ENCODE peak calls at places on chromosomes 1 and 21, in nine cellular contexts. One of them, this sample, is unnamed.

GRCh38 chr1:20119351-20119750 is at the start of gene PLA2G2D:
- DNase-seq in pons: no peak
- DNase-seq in activated CD4-positive, alpha-beta T cell treated with anti-CD3 and anti-CD28 coated beads, Interleukin-2, amount 10 ng/mL, durations not matched to agents 24 days and 14 days: no peak
- DNase-seq in stromal cell of bone marrow: no peak
- DNase-seq in AG08396: no peak
- DNase-seq in activated effector memory CD4-positive, alpha-beta T cell treated with Interleukin-2 at 50 U/mL for 16 hours: no peak
- DNase-seq in right lobe of liver: peak; percentile 19
- DNase-seq in H54: no peak
- DNase-seq in HCT116: no peak
- DNase-seq in this sample: no peak

GRCh38 chr1:39671793-39672550 is at the start of gene NT5C1A:
- DNase-seq in pons: no peak
- DNase-seq in activated CD4-positive, alpha-beta T cell treated with anti-CD3 and anti-CD28 coated beads, Interleukin-2, amount 10 ng/mL, durations not matched to agents 24 days and 14 days: peak; percentile 81
- DNase-seq in stromal cell of bone marrow: no peak
- DNase-seq in AG08396: peak; percentile 49
- DNase-seq in activated effector memory CD4-positive, alpha-beta T cell treated with Interleukin-2 at 50 U/mL for 16 hours: peak; percentile 24
- DNase-seq in right lobe of liver: no peak
- DNase-seq in H54: no peak
- DNase-seq in HCT116: no peak
- DNase-seq in this sample: no peak

GRCh38 chr1:48285525-48285924 is 63.0 kb downstream of the SLC5A9 start:
- DNase-seq in pons: no peak
- DNase-seq in activated CD4-positive, alpha-beta T cell treated with anti-CD3 and anti-CD28 coated beads, Interleukin-2, amount 10 ng/mL, durations not matched to agents 24 days and 14 days: no peak
- DNase-seq in stromal cell of bone marrow: no peak
- DNase-seq in AG08396: no peak
- DNase-seq in activated effector memory CD4-positive, alpha-beta T cell treated with Interleukin-2 at 50 U/mL for 16 hours: no peak
- DNase-seq in right lobe of liver: no peak
- DNase-seq in H54: no peak
- DNase-seq in HCT116: no peak
- DNase-seq in this sample: no peak

GRCh38 chr1:218494449-218494852 is 149.3 kb downstream of the TGFB2 start:
- DNase-seq in pons: no peak
- DNase-seq in activated CD4-positive, alpha-beta T cell treated with anti-CD3 and anti-CD28 coated beads, Interleukin-2, amount 10 ng/mL, durations not matched to agents 24 days and 14 days: no peak
- DNase-seq in stromal cell of bone marrow: no peak
- DNase-seq in AG08396: no peak
- DNase-seq in activated effector memory CD4-positive, alpha-beta T cell treated with Interleukin-2 at 50 U/mL for 16 hours: no peak
- DNase-seq in right lobe of liver: no peak
- DNase-seq in H54: no peak
- DNase-seq in HCT116: no peak
- DNase-seq in this sample: no peak

GRCh38 chr21:43712268-43712942 is 6.5 kb upstream of the PDXK start:
- DNase-seq in pons: no peak
- DNase-seq in activated CD4-positive, alpha-beta T cell treated with anti-CD3 and anti-CD28 coated beads, Interleukin-2, amount 10 ng/mL, durations not matched to agents 24 days and 14 days: no peak
- DNase-seq in stromal cell of bone marrow: no peak
- DNase-seq in AG08396: peak; percentile 57
- DNase-seq in activated effector memory CD4-positive, alpha-beta T cell treated with Interleukin-2 at 50 U/mL for 16 hours: no peak
- DNase-seq in right lobe of liver: no peak
- DNase-seq in H54: peak; percentile 92
- DNase-seq in HCT116: peak; percentile 72
- DNase-seq in this sample: peak; percentile 80

GRCh38 chr1:61141288-61142044 is 59.1 kb downstream of the NFIA start:
- DNase-seq in pons: no peak
- DNase-seq in activated CD4-positive, alpha-beta T cell treated with anti-CD3 and anti-CD28 coated beads, Interleukin-2, amount 10 ng/mL, durations not matched to agents 24 days and 14 days: no peak
- DNase-seq in stromal cell of bone marrow: peak; percentile 42
- DNase-seq in AG08396: no peak
- DNase-seq in activated effector memory CD4-positive, alpha-beta T cell treated with Interleukin-2 at 50 U/mL for 16 hours: no peak
- DNase-seq in right lobe of liver: no peak
- DNase-seq in H54: no peak
- DNase-seq in HCT116: no peak
- DNase-seq in this sample: no peak

GRCh38 chr21:45555557-45556301 is 13.5 kb upstream of the SLC19A1 start:
- DNase-seq in pons: no peak
- DNase-seq in activated CD4-positive, alpha-beta T cell treated with anti-CD3 and anti-CD28 coated beads, Interleukin-2, amount 10 ng/mL, durations not matched to agents 24 days and 14 days: peak; percentile 84
- DNase-seq in stromal cell of bone marrow: peak; percentile 32
- DNase-seq in AG08396: peak; percentile 94
- DNase-seq in activated effector memory CD4-positive, alpha-beta T cell treated with Interleukin-2 at 50 U/mL for 16 hours: peak; percentile 24
- DNase-seq in right lobe of liver: peak; percentile 90
- DNase-seq in H54: peak; percentile 98
- DNase-seq in HCT116: peak; percentile 88
- DNase-seq in this sample: no peak

GRCh38 chr1:23799570-23800395 is 771 bp downstream of the GALE start:
- DNase-seq in pons: no peak
- DNase-seq in activated CD4-positive, alpha-beta T cell treated with anti-CD3 and anti-CD28 coated beads, Interleukin-2, amount 10 ng/mL, durations not matched to agents 24 days and 14 days: peak; percentile 77
- DNase-seq in stromal cell of bone marrow: peak; percentile 31
- DNase-seq in AG08396: peak; percentile 65
- DNase-seq in activated effector memory CD4-positive, alpha-beta T cell treated with Interleukin-2 at 50 U/mL for 16 hours: peak; percentile 12
- DNase-seq in right lobe of liver: peak; percentile 92
- DNase-seq in H54: peak; percentile 81
- DNase-seq in HCT116: peak; percentile 77
- DNase-seq in this sample: no peak

GRCh38 chr1:209630383-209631219 is 21.6 kb downstream of the LAMB3 start:
- DNase-seq in pons: peak; percentile 49
- DNase-seq in activated CD4-positive, alpha-beta T cell treated with anti-CD3 and anti-CD28 coated beads, Interleukin-2, amount 10 ng/mL, durations not matched to agents 24 days and 14 days: no peak
- DNase-seq in stromal cell of bone marrow: no peak
- DNase-seq in AG08396: no peak
- DNase-seq in activated effector memory CD4-positive, alpha-beta T cell treated with Interleukin-2 at 50 U/mL for 16 hours: no peak
- DNase-seq in right lobe of liver: no peak
- DNase-seq in H54: no peak
- DNase-seq in HCT116: no peak
- DNase-seq in this sample: no peak

GRCh38 chr1:234708700-234709395 is 98.9 kb upstream of the IRF2BP2 start:
- DNase-seq in pons: no peak
- DNase-seq in activated CD4-positive, alpha-beta T cell treated with anti-CD3 and anti-CD28 coated beads, Interleukin-2, amount 10 ng/mL, durations not matched to agents 24 days and 14 days: no peak
- DNase-seq in stromal cell of bone marrow: no peak
- DNase-seq in AG08396: no peak
- DNase-seq in activated effector memory CD4-positive, alpha-beta T cell treated with Interleukin-2 at 50 U/mL for 16 hours: no peak
- DNase-seq in right lobe of liver: no peak
- DNase-seq in H54: no peak
- DNase-seq in HCT116: no peak
- DNase-seq in this sample: no peak